ENCODE peak calls at places on chromosomes 5 and 9, in eight cellular contexts. F is AG10803, R is MM.1S, K is heart left ventricle, C is fibroblast of pulmonary artery, G is AG04450, U is coronary artery, T is adipocyte. M is an unnamed sample.

GRCh38 chr5:54659651-54660050 is 142.1 kb downstream of the SNX18 start:
- DNase-seq in R (no peak), U (no peak), C (no peak), K (no peak), G (no peak), T (peak; percentile 50), F (peak; percentile 78), M (no peak)

GRCh38 chr5:133797167-133797566 is 171.3 kb downstream of the C5orf15 start:
- DNase-seq in T (no peak), U (no peak), G (no peak), C (peak; percentile 34), F (no peak), K (no peak), R (no peak), M (no peak)

GRCh38 chr5:17895296-17896058 is 261.2 kb downstream of the TAF11L14 start:
- DNase-seq in K (no peak), T (peak; percentile 73), G (no peak), U (no peak), C (no peak), R (no peak), F (no peak), M (no peak)

GRCh38 chr5:9398227-9398626 is 147.6 kb downstream of the SEMA5A start:
- DNase-seq in G (no peak), U (no peak), T (no peak), C (peak; percentile 67), K (no peak), F (no peak), R (no peak), M (no peak)

GRCh38 chr9:2824564-2824963 is 19.3 kb downstream of the PUM3 start:
- DNase-seq in F (no peak), R (no peak), C (no peak), U (no peak), G (no peak), K (no peak), T (no peak), M (no peak)

GRCh38 chr5:10827571-10827970 is 66.5 kb upstream of the DAP start:
- DNase-seq in C (no peak), T (no peak), R (no peak), U (no peak), G (no peak), F (no peak), K (no peak), M (no peak)

GRCh38 chr9:93092171-93092991 is 3.6 kb upstream of the CARD19 start:
- DNase-seq in R (no peak), F (no peak), T (no peak), G (no peak), C (no peak), K (peak; percentile 18), U (peak; percentile 73), M (no peak)

GRCh38 chr5:11234501-11234911 is 473.5 kb upstream of the DAP start:
- DNase-seq in U (no peak), R (no peak), C (no peak), K (peak; percentile 63), G (no peak), F (no peak), T (no peak), M (no peak)

GRCh38 chr5:448766-449090 is 5.8 kb downstream of the EXOC3 start:
- DNase-seq in T (no peak), G (no peak), C (no peak), F (no peak), U (no peak), R (no peak), K (no peak), M (no peak)

DNA sequence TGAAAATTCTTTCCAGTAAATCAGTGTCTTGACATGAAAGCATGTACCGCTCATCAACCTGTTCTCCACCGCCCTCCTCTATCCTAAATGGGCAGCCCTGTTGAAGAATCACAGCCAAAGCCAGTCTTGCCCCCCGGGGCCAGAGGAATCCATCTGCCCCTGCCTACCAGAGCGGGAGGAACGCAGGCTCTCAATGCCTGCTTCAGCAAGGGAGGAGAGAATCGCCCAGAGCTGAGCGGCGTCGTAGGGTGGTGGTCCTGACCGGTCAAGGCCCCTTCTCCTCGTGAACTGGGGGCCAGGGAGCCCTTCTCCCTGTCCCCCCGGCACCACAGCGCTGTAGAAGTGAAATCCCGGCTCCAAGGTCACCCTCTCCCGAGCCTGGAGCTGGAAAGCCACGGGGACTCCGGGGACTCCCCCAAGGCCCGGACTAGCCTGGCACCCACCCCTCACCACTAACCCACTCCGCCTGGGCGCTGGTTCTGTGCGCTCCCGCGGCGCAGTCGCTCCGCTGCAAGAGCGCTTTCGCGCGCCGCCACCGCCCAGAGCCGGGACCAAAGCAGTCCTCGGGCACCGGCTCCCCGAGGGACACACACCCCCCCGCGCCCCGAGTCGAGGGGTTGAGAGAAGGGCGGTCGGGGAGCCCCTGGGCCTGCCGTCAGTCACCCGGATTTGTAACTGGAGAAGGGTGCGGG is 718 bp upstream of the TMEM215 start:
- DNase-seq in C (no peak), U (no peak), T (no peak), G (no peak), R (no peak), K (no peak), F (no peak), M (no peak)
- H3K4me3 ChIP-seq in C (no peak overlapping the region), U (peak overlapping the region; percentile 13), T (no peak overlapping the region), G (no peak overlapping the region), R (no peak overlapping the region), K (peak overlapping the region; percentile 1), F (no peak overlapping the region), M (no peak overlapping the region)

GRCh38 chr5:44870430-44870829 is 61.7 kb downstream of the MRPS30 start:
- DNase-seq in G (no peak), K (no peak), F (no peak), R (no peak), C (no peak), U (no peak), T (no peak), M (no peak)

GRCh38 chr5:44871401-44871800 is 62.7 kb downstream of the MRPS30 start:
- DNase-seq in R (no peak), K (no peak), G (no peak), U (no peak), F (no peak), C (no peak), T (no peak), M (no peak)

GRCh38 chr5:44881266-44881665 is 72.5 kb downstream of the MRPS30 start:
- DNase-seq in T (no peak), K (no peak), U (no peak), C (no peak), F (no peak), G (no peak), R (no peak), M (no peak)

GRCh38 chr5:44875661-44876250 is 67.0 kb downstream of the MRPS30 start:
- DNase-seq in R (peak; percentile 85), C (no peak), F (peak; percentile 13), K (no peak), U (no peak), T (no peak), G (peak; percentile 36), M (peak; percentile 89)
- H3K4me3 ChIP-seq in R (peak overlapping the region; percentile 16), C (no peak overlapping the region), F (no peak overlapping the region), K (no peak overlapping the region), U (no peak overlapping the region), T (no peak overlapping the region), G (no peak overlapping the region), M (no peak overlapping the region)

GRCh38 chr5:127586371-127586770 is 62.5 kb upstream of the CTXN3 start:
- DNase-seq in C (peak; percentile 10), T (peak; percentile 48), R (no peak), K (no peak), F (peak; percentile 0), G (no peak), U (no peak), M (no peak)
- H3K4me3 ChIP-seq in C (no peak overlapping the region), T (no peak overlapping the region), R (no peak overlapping the region), K (no peak overlapping the region), F (no peak overlapping the region), G (no peak overlapping the region), U (no peak overlapping the region), M (no peak overlapping the region)

GRCh38 chr5:141873933-141874261 is 4.3 kb downstream of the PCDH1 start:
- DNase-seq in U (no peak), K (no peak), F (no peak), T (no peak), G (no peak), R (no peak), C (no peak), M (no peak)
- H3K4me3 ChIP-seq in U (peak overlapping the region; percentile 79), K (peak overlapping the region; percentile 69), F (no peak overlapping the region), T (no peak overlapping the region), G (no peak overlapping the region), R (no peak overlapping the region), C (no peak overlapping the region), M (no peak overlapping the region)

DNA sequence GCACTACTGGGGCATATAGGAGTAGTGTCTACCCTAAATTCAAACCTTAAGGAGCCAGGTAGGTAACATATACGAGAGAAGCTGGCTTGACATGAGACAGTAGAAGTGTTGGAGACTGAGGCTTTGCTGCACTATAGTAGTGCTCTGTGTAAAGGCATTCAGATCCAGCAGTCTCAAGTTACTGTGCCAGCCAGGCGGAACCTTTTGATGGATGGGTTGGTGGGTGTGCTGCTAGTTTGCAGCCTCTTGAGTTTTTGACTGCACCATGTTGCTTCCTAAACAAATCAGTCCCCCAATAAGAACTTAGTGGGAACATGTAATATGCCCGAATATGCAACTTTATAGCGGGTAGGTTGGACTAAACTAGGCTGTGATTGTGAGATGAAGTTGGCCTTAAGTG is 1.5 kb downstream of the CLTA start:
- DNase-seq in C (no peak), R (no peak), G (no peak), U (no peak), F (no peak), K (no peak), T (peak; percentile 46), M (peak; percentile 15)
- H3K4me3 ChIP-seq in C (peak overlapping the region; percentile 96), R (peak overlapping the region; percentile 95), G (peak overlapping the region; percentile 96), U (peak overlapping the region; percentile 93), F (peak overlapping the region; percentile 94), K (peak overlapping the region; percentile 78), T (peak overlapping the region; percentile 91), M (peak overlapping the region; percentile 80)

M was measured in endothelial cell of umbilical vein.